ENCODE peak calls at places on chromosomes 16 and 17, in eight cellular contexts. W is heart left ventricle, C is aorta, Y is upper lobe of left lung, P is foreskin keratinocyte, V is GM12878, L is psoas muscle, D is lower lobe of right lung. U is an unnamed sample. For H3K4me1, the result is how much of the 10 kb centered on the place peaks cover.

GRCh38 chr16:25157476-25157875 is 45.9 kb downstream of the LCMT1 start:
- ATAC-seq in D (no peak), Y (no peak), C (no peak), P (no peak), W (no peak), V (no peak), L (no peak), U (no peak)

GRCh38 chr17:78947235-78948153 is 22.3 kb upstream of the TIMP2 start:
- ATAC-seq in L (no peak), W (no peak), P (no peak), Y (peak), D (peak), C (no peak), V (no peak), U (no peak)

GRCh38 chr16:10930755-10931093 is 11.5 kb downstream of the DEXI start:
- ATAC-seq in D (no peak), V (peak), C (no peak), L (no peak), W (no peak), Y (no peak), P (peak), U (no peak)

GRCh38 chr17:65154770-65155589 is 17.8 kb downstream of the RGS9 start:
- ATAC-seq in W (no peak), Y (no peak), V (peak), L (no peak), P (peak), D (no peak), C (no peak), U (no peak)

GRCh38 chr17:497587-498034 is 145.0 kb upstream of the RPH3AL start:
- ATAC-seq in C (no peak), Y (no peak), W (no peak), D (no peak), P (no peak), L (no peak), V (no peak), U (no peak)

GRCh38 chr16:66093217-66093616 is 273.3 kb upstream of the CDH5 start:
- ATAC-seq in W (no peak), P (no peak), C (no peak), V (no peak), D (no peak), L (no peak), Y (no peak), U (no peak)

GRCh38 chr16:57316390-57317017 is 32.0 kb upstream of the PLLP start:
- ATAC-seq in V (no peak), L (no peak), Y (peak), W (peak), C (peak), P (peak), D (peak), U (peak)

GRCh38 chr17:2485543-2485942 is 26.1 kb downstream of the METTL16 start:
- ATAC-seq in C (no peak), D (peak), P (no peak), V (no peak), Y (peak), L (no peak), W (peak), U (peak)

GRCh38 chr17:62800580-62800979 is 7.5 kb downstream of the MARCHF10 start:
- ATAC-seq in C (no peak), L (no peak), P (peak), V (no peak), Y (peak), D (peak), W (no peak), U (no peak)

GRCh38 chr17:48544356-48545021 is 420 bp downstream of the HOXB2 start:
- ATAC-seq in W (peak), L (no peak), C (peak), Y (peak), V (peak), D (peak), P (no peak), U (peak)

GRCh38 chr16:50228364-50228868 is 37.9 kb upstream of the ADCY7 start:
- ATAC-seq in P (no peak), Y (no peak), W (no peak), C (no peak), V (no peak), D (no peak), L (no peak), U (no peak)

GRCh38 chr16:14056970-14057369 is 14.1 kb upstream of the MRTFB start:
- ATAC-seq in Y (no peak), D (no peak), V (no peak), L (no peak), P (no peak), W (no peak), C (peak), U (no peak)

GRCh38 chr16:27495191-27495590 is 54.5 kb downstream of the GTF3C1 start:
- ATAC-seq in C (no peak), Y (peak), W (no peak), D (no peak), L (no peak), P (no peak), V (no peak), U (peak)

GRCh38 chr16:35516551-35516950 is 2057.1 kb downstream of the TP53TG3F start:
- ATAC-seq in Y (no peak), L (no peak), C (no peak), V (no peak), W (no peak), D (no peak), P (no peak), U (no peak)

GRCh38 chr16:7363397-7364053 is 30.9 kb downstream of the RBFOX1 start:
- ATAC-seq in C (no peak), L (peak), W (peak), V (no peak), P (no peak), D (no peak), Y (no peak), U (no peak)

GRCh38 chr17:59001158-59001814 is 105.4 kb downstream of the TRIM37 start:
- ATAC-seq in L (no peak), D (peak), V (peak), C (no peak), W (no peak), P (no peak), Y (peak), U (no peak)

GRCh38 chr17:76053230-76054111 is 18.8 kb downstream of the SRP68 start:
- ATAC-seq in D (peak), W (no peak), V (no peak), L (no peak), C (no peak), Y (peak), P (peak), U (no peak)

GRCh38 chr17:63917646-63918045 is 993 bp downstream of the GH1 start:
- ATAC-seq in V (no peak), D (no peak), W (no peak), C (no peak), P (no peak), Y (no peak), L (no peak), U (no peak)

GRCh38 chr17:79929257-79930076 is 90.2 kb upstream of the CBX4 start:
- ATAC-seq in C (no peak), Y (no peak), W (no peak), L (no peak), P (no peak), V (no peak), D (no peak), U (no peak)

GRCh38 chr17:73142763-73143395 is 21.9 kb upstream of the SSTR2 start:
- ATAC-seq in W (no peak), V (no peak), L (no peak), P (no peak), Y (peak), D (peak), C (no peak), U (peak)

GRCh38 chr17:55294042-55294751 is 29.4 kb downstream of the HLF start:
- ATAC-seq in Y (no peak), D (no peak), P (no peak), L (no peak), W (no peak), C (no peak), V (no peak), U (no peak)

GRCh38 chr17:17008998-17009397 is 33.3 kb upstream of the MPRIP start:
- ATAC-seq in L (no peak), C (no peak), V (no peak), W (no peak), D (no peak), Y (no peak), P (no peak), U (no peak)

GRCh38 chr17:75144816-75145511 is 9.3 kb downstream of the JPT1 start:
- ATAC-seq in V (no peak), L (no peak), C (no peak), W (no peak), P (no peak), D (no peak), Y (peak), U (no peak)

GRCh38 chr16:17461951-17462729 is 8.6 kb downstream of the XYLT1 start:
- ATAC-seq in P (no peak), Y (peak), C (no peak), W (no peak), D (no peak), L (no peak), V (peak), U (no peak)

GRCh38 chr16:55221836-55222235 is 102.2 kb upstream of the IRX6 start:
- ATAC-seq in V (no peak), W (no peak), L (no peak), C (no peak), D (no peak), Y (no peak), P (no peak), U (no peak)

GRCh38 chr16:69371564-69371963 is 14.2 kb downstream of the TERF2 start:
- ATAC-seq in C (no peak), L (no peak), D (no peak), W (no peak), P (no peak), V (no peak), Y (no peak), U (no peak)

GRCh38 chr16:85459529-85460251 is 153.4 kb upstream of the GSE1 start:
- ATAC-seq in C (no peak), V (no peak), P (no peak), Y (no peak), L (no peak), D (no peak), W (peak), U (peak)

GRCh38 chr16:69143116-69143515 is 10.7 kb downstream of the UTP4 start:
- ATAC-seq in P (no peak), C (no peak), W (no peak), D (no peak), V (peak), L (no peak), Y (no peak), U (no peak)

GRCh38 chr16:13936596-13937081 is 16.7 kb downstream of the ERCC4 start:
- ATAC-seq in C (peak), P (peak), D (peak), W (no peak), L (peak), V (no peak), Y (peak), U (peak)

GRCh38 chr16:86383488-86384262 is 126.7 kb upstream of the FOXF1 start:
- ATAC-seq in L (no peak), D (no peak), C (no peak), P (no peak), Y (peak), V (no peak), W (no peak), U (peak)

GRCh38 chr17:43784068-43784467 is 3.8 kb downstream of the CFAP97D1 start:
- ATAC-seq in D (no peak), P (no peak), L (no peak), C (no peak), W (no peak), V (no peak), Y (peak), U (no peak)

GRCh38 chr17:4573682-4574081 is 10.6 kb upstream of the SMTNL2 start:
- ATAC-seq in V (peak), L (peak), Y (peak), C (no peak), W (peak), P (peak), D (peak), U (no peak)

GRCh38 chr16:81655474-81656162 is 123.5 kb upstream of the PLCG2 start:
- ATAC-seq in Y (no peak), P (no peak), W (no peak), L (no peak), D (no peak), V (no peak), C (no peak), U (no peak)

GRCh38 chr16:81659249-81659648 is 119.8 kb upstream of the PLCG2 start:
- ATAC-seq in C (no peak), P (no peak), V (no peak), Y (no peak), W (no peak), L (no peak), D (no peak), U (no peak)

GRCh38 chr16:81658373-81658772 is 120.7 kb upstream of the PLCG2 start:
- ATAC-seq in V (no peak), P (no peak), L (no peak), D (no peak), Y (no peak), C (no peak), W (no peak), U (no peak)

GRCh38 chr16:81657224-81657623 is 121.9 kb upstream of the PLCG2 start:
- ATAC-seq in L (no peak), C (no peak), P (no peak), V (peak), D (peak), Y (no peak), W (no peak), U (no peak)

GRCh38 chr16:81657731-81658130 is 121.4 kb upstream of the PLCG2 start:
- ATAC-seq in V (no peak), L (no peak), P (no peak), Y (no peak), C (no peak), D (no peak), W (no peak), U (no peak)
- H3K4me1 ChIP-seq in V (under half), L (under half), P (under half), Y (under half), C (under half), D (under half), W (under half), U (under half)

DNA sequence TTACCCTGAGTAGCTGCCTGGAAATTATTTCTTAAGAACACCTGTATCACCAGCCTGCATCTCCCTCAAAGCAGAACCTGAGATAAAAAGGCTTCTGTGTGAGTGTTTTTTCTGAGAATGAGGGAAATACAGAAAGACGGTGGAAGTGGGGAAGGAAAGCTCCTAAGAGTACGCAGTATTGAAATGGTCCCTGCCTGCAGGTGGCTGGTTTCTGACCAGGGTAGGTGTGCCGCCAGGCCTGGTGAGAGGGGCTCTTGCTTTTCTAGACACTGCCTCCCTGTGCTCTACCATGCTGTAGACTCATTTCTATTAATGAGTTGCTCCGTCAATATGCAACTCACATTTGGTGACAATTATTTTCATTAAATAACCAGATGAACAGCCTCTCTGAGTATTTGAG is 201.7 kb downstream of the MAP2K4 start:
- ATAC-seq in C (no peak), P (no peak), L (no peak), D (no peak), W (no peak), Y (no peak), V (no peak), U (no peak)
- H3K4me1 ChIP-seq in C (under half), P (under half), L (under half), D (under half), W (under half), Y (under half), V (under half), U (under half)

GRCh38 chr17:40541873-40542561 is 23.3 kb downstream of the CCR7 start:
- ATAC-seq in D (peak), W (peak), C (peak), L (peak), V (peak), Y (peak), P (no peak), U (peak)
- H3K4me1 ChIP-seq in D (half or more), W (half or more), C (under half), L (under half), V (half or more), Y (half or more), P (under half), U (half or more)

DNA sequence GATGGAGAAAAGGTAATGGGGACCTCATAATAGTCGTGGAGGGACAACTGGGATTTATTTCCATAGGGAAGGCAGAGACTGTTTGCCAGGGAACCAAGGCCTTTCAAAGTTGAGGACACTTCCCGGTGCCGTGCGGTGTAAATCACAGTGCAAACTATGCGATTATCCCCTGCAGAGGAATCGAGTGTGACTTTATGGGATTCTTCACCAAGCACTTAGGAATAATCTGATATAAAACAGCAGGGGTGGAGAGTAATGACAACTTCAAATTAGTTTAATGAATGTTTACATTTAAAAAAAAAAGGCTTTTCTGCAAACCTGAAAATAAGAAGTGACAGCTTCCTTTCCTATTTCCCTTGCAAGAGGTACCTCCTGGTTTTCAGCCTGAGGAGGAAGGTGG is 538.2 kb downstream of the MAF start:
- ATAC-seq in D (no peak), C (no peak), L (no peak), P (no peak), V (no peak), W (no peak), Y (no peak), U (no peak)
- H3K4me1 ChIP-seq in D (under half), C (under half), L (under half), P (under half), V (under half), W (under half), Y (under half), U (under half)

GRCh38 chr17:56681561-56682266 is 88.2 kb downstream of the NOG start:
- ATAC-seq in C (no peak), P (peak), V (peak), W (no peak), D (no peak), L (peak), Y (peak), U (no peak)

GRCh38 chr17:56679148-56679766 is 85.8 kb downstream of the NOG start:
- ATAC-seq in V (peak), P (peak), L (peak), D (peak), W (no peak), Y (peak), C (no peak), U (no peak)

GRCh38 chr17:56679767-56680422 is 86.4 kb downstream of the NOG start:
- ATAC-seq in C (no peak), W (no peak), L (no peak), D (no peak), Y (no peak), V (no peak), P (peak), U (no peak)

GRCh38 chr17:56678249-56679144 is 85.0 kb downstream of the NOG start:
- ATAC-seq in P (peak), V (no peak), Y (peak), C (no peak), L (peak), W (no peak), D (peak), U (no peak)

GRCh38 chr17:56680676-56681075 is 87.2 kb downstream of the NOG start:
- ATAC-seq in L (no peak), D (no peak), C (no peak), P (no peak), V (no peak), Y (no peak), W (no peak), U (no peak)
- H3K4me1 ChIP-seq in L (under half), D (under half), C (under half), P (under half), V (under half), Y (under half), W (under half), U (under half)